ENCODE peak calls at places on chromosomes 6 and 20, in eight cellular contexts. V is PC-3, L is DND-41, K is RWPE1, D is mammary epithelial cell, B is psoas muscle, I is heart right ventricle, W is uterus. P is an unnamed sample.

GRCh38 chr20:10672579-10673127 is 1.1 kb downstream of the JAG1 start:
- DNase-seq in D (peak; percentile 53), W (peak; percentile 57), V (peak; percentile 58), B (peak; percentile 74), K (peak; percentile 38), L (no peak), I (peak; percentile 65), P (peak; percentile 26)

GRCh38 chr6:62441182-62441581 is 155.2 kb upstream of the KHDRBS2 start:
- DNase-seq in D (no peak), K (no peak), I (no peak), B (no peak), L (no peak), V (no peak), W (no peak), P (no peak)

GRCh38 chr6:56528412-56528841 is 114.3 kb downstream of the DST start:
- DNase-seq in I (no peak), D (peak; percentile 66), B (no peak), W (no peak), K (peak; percentile 14), V (peak; percentile 87), L (no peak), P (no peak)

GRCh38 chr6:12528581-12529363 is 187.8 kb upstream of the PHACTR1 start:
- DNase-seq in W (no peak), L (no peak), D (no peak), I (no peak), K (no peak), B (no peak), V (no peak), P (no peak)

GRCh38 chr6:84764332-84765049 is at the start of gene TBX18:
- DNase-seq in V (no peak), L (no peak), W (peak; percentile 79), K (peak; percentile 92), B (peak; percentile 93), D (peak; percentile 95), I (peak; percentile 87), P (no peak)

GRCh38 chr6:151847064-151847463 is 39.6 kb downstream of the ESR1 start:
- DNase-seq in V (peak; percentile 60), K (peak; percentile 28), W (no peak), L (peak; percentile 46), I (no peak), B (no peak), D (peak; percentile 45), P (no peak)

GRCh38 chr20:63123326-63123725 is 92.6 kb downstream of the YTHDF1 start:
- DNase-seq in B (peak; percentile 33), L (no peak), K (no peak), V (no peak), I (peak; percentile 3), W (no peak), D (no peak), P (no peak)

GRCh38 chr6:100466410-100467143 is 1.9 kb upstream of the SIM1 start:
- DNase-seq in D (no peak), K (no peak), W (no peak), B (no peak), L (no peak), I (no peak), V (no peak), P (no peak)

GRCh38 chr6:134317471-134318131 is at the start of gene SGK1:
- DNase-seq in B (no peak), W (no peak), D (peak; percentile 78), V (peak; percentile 17), I (no peak), K (peak; percentile 20), L (no peak), P (peak; percentile 25)

GRCh38 chr6:166678426-166678825 is 51.4 kb upstream of the RPS6KA2 start:
- DNase-seq in V (peak; percentile 82), B (no peak), I (no peak), K (no peak), D (no peak), W (no peak), L (no peak), P (no peak)

GRCh38 chr6:14207493-14207892 is 89.9 kb downstream of the CD83 start:
- DNase-seq in W (no peak), I (no peak), K (no peak), V (no peak), D (no peak), L (no peak), B (no peak), P (no peak)

GRCh38 chr6:40302856-40303449 is 284.2 kb downstream of the LRFN2 start:
- DNase-seq in V (no peak), K (no peak), W (no peak), B (no peak), D (no peak), I (no peak), L (no peak), P (no peak)

GRCh38 chr6:56073761-56074160 is 173.6 kb downstream of the COL21A1 start:
- DNase-seq in L (no peak), V (no peak), K (no peak), I (no peak), D (no peak), B (no peak), W (no peak), P (no peak)

GRCh38 chr6:27518881-27519795 is 46.2 kb upstream of the ZNF184 start:
- DNase-seq in L (peak; percentile 66), W (peak; percentile 74), B (peak; percentile 70), V (peak; percentile 96), I (peak; percentile 43), D (peak; percentile 86), K (peak; percentile 66), P (peak; percentile 29)

GRCh38 chr20:49684335-49684997 is 29.2 kb downstream of the B4GALT5 start:
- DNase-seq in D (no peak), I (no peak), B (no peak), W (no peak), V (no peak), K (no peak), L (no peak), P (no peak)

GRCh38 chr6:152648090-152648489 is 10.9 kb upstream of the SYNE1 start:
- DNase-seq in L (no peak), V (no peak), W (no peak), D (no peak), B (no peak), I (no peak), K (no peak), P (no peak)

GRCh38 chr6:143079325-143079640 is 18.6 kb downstream of the AIG1 start:
- DNase-seq in V (no peak), L (no peak), D (no peak), K (no peak), I (no peak), W (no peak), B (no peak), P (no peak)

GRCh38 chr6:168608113-168608400 is 167.1 kb downstream of the SMOC2 start:
- DNase-seq in B (no peak), I (no peak), K (no peak), D (no peak), L (no peak), V (no peak), W (no peak), P (no peak)

GRCh38 chr6:168603234-168603633 is 162.2 kb downstream of the SMOC2 start:
- DNase-seq in K (no peak), L (no peak), I (no peak), V (no peak), W (no peak), B (no peak), D (no peak), P (no peak)

GRCh38 chr6:168606722-168607121 is 165.7 kb downstream of the SMOC2 start:
- DNase-seq in K (no peak), I (no peak), W (no peak), V (no peak), L (no peak), D (no peak), B (no peak), P (no peak)

GRCh38 chr6:168607272-168608112 is 166.5 kb downstream of the SMOC2 start:
- DNase-seq in L (no peak), K (no peak), V (no peak), D (no peak), B (no peak), I (no peak), W (peak; percentile 89), P (no peak)

DNA sequence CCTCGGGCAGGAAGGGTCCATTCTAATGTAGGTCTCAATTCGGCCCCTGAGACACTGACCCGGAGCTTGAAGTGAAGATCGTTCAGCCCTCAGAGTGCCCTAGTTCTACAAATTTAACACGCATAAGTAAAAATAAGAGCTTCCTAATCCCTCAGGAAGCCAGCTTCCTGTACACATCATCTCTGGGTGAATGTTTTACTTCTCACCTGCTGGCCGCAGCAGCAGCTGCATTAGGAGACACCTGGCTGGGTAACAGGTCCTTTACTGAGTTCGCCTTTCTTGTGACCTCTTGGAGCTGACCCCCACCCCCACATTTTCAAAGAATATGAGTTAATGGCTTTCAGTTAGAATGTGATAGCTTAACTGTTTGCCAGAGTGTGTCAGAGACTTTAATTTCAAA is 165.0 kb downstream of the SMOC2 start:
- DNase-seq in V (no peak), I (no peak), B (no peak), L (no peak), K (peak; percentile 34), W (no peak), D (no peak), P (no peak)
- TF ChIP-seq CTCF in V (no peak), I (no peak), B (no peak), L (no peak), K (no peak), W (no peak), D (no peak), P (no peak)

GRCh38 chr20:539848-540247 is 3.7 kb downstream of the CSNK2A1 start:
- DNase-seq in D (peak; percentile 62), K (peak; percentile 61), W (peak; percentile 36), B (no peak), L (no peak), I (no peak), V (peak; percentile 49), P (no peak)
- H3K27ac ChIP-seq in D (no peak overlapping the region), K (no peak overlapping the region), W (peak overlapping the region; percentile 40), B (no peak overlapping the region), L (no peak overlapping the region), I (no peak overlapping the region), V (no peak overlapping the region), P (no peak overlapping the region)

GRCh38 chr20:51801220-51801991 is 915 bp downstream of the SALL4 start:
- DNase-seq in K (no peak), B (no peak), L (no peak), W (no peak), I (no peak), D (no peak), V (no peak), P (no peak)
- TF ChIP-seq CTCF in K (peak; percentile 32), B (no peak), L (no peak), W (no peak), I (no peak), D (no peak), V (peak; percentile 40), P (no peak)

GRCh38 chr20:38109025-38109541 is 56.0 kb downstream of the TGM2 start:
- DNase-seq in I (peak; percentile 68), V (no peak), B (peak; percentile 73), D (no peak), L (no peak), K (no peak), W (peak; percentile 94), P (no peak)

GRCh38 chr20:38106461-38106860 is 58.6 kb downstream of the TGM2 start:
- DNase-seq in K (no peak), W (no peak), D (no peak), B (no peak), V (no peak), I (no peak), L (no peak), P (peak; percentile 27)

GRCh38 chr20:38110525-38111178 is 54.4 kb downstream of the TGM2 start:
- DNase-seq in K (no peak), V (no peak), I (no peak), D (no peak), B (no peak), L (no peak), W (no peak), P (no peak)

GRCh38 chr20:38109657-38110524 is 55.2 kb downstream of the TGM2 start:
- DNase-seq in I (peak; percentile 61), K (peak; percentile 98), B (peak; percentile 86), W (peak; percentile 87), V (peak; percentile 99), D (peak; percentile 85), L (no peak), P (no peak)

GRCh38 chr20:38108438-38109024 is 56.5 kb downstream of the TGM2 start:
- DNase-seq in K (no peak), L (no peak), B (no peak), I (peak; percentile 53), D (no peak), W (peak; percentile 89), V (no peak), P (no peak)
- H3K27ac ChIP-seq in K (peak overlapping the region; percentile 10), L (no peak overlapping the region), B (peak overlapping the region; percentile 93), I (peak overlapping the region; percentile 93), D (no peak overlapping the region), W (peak overlapping the region; percentile 79), V (peak overlapping the region; percentile 83), P (no peak overlapping the region)